ENCODE peak calls at places on chromosomes 4 and X, in six cellular contexts. One of them, this sample, is unnamed.

GRCh38 chr4:176549161-176549865 is 229.5 kb downstream of the SPCS3 start:
- DNase-seq in heart left ventricle: no peak
- DNase-seq in GM12865: no peak
- DNase-seq in nephron progenitor cell: no peak
- DNase-seq in B cell: no peak
- DNase-seq in activated CD8-positive, alpha-beta T cell treated with anti-CD3 and anti-CD28 coated beads for 36 hours: no peak
- DNase-seq in this sample: no peak

GRCh38 chr4:110620352-110621327 is 2.2 kb downstream of the PITX2 start:
- DNase-seq in heart left ventricle: no peak
- DNase-seq in GM12865: peak; percentile 21
- DNase-seq in nephron progenitor cell: peak; percentile 76
- DNase-seq in B cell: no peak
- DNase-seq in activated CD8-positive, alpha-beta T cell treated with anti-CD3 and anti-CD28 coated beads for 36 hours: no peak
- DNase-seq in this sample: no peak

GRCh38 chr4:148095346-148095923 is 346.8 kb downstream of the NR3C2 start:
- DNase-seq in heart left ventricle: no peak
- DNase-seq in GM12865: no peak
- DNase-seq in nephron progenitor cell: no peak
- DNase-seq in B cell: no peak
- DNase-seq in activated CD8-positive, alpha-beta T cell treated with anti-CD3 and anti-CD28 coated beads for 36 hours: no peak
- DNase-seq in this sample: no peak

GRCh38 chrX:118536687-118537461 is 41.3 kb downstream of the DOCK11 start:
- DNase-seq in heart left ventricle: no peak
- DNase-seq in GM12865: peak; percentile 72
- DNase-seq in nephron progenitor cell: peak; percentile 10
- DNase-seq in B cell: peak; percentile 52
- DNase-seq in activated CD8-positive, alpha-beta T cell treated with anti-CD3 and anti-CD28 coated beads for 36 hours: peak; percentile 64
- DNase-seq in this sample: peak; percentile 14

GRCh38 chr4:65880594-65880993 is 210.3 kb upstream of the EPHA5 start:
- DNase-seq in heart left ventricle: no peak
- DNase-seq in GM12865: no peak
- DNase-seq in nephron progenitor cell: no peak
- DNase-seq in B cell: no peak
- DNase-seq in activated CD8-positive, alpha-beta T cell treated with anti-CD3 and anti-CD28 coated beads for 36 hours: no peak
- DNase-seq in this sample: no peak

GRCh38 chr4:121989715-121990114 is 37.9 kb upstream of the TRPC3 start:
- DNase-seq in heart left ventricle: no peak
- DNase-seq in GM12865: no peak
- DNase-seq in nephron progenitor cell: no peak
- DNase-seq in B cell: no peak
- DNase-seq in activated CD8-positive, alpha-beta T cell treated with anti-CD3 and anti-CD28 coated beads for 36 hours: no peak
- DNase-seq in this sample: no peak

GRCh38 chrX:133048751-133049150 is 48.2 kb downstream of the USP26 start:
- DNase-seq in heart left ventricle: no peak
- DNase-seq in GM12865: no peak
- DNase-seq in nephron progenitor cell: no peak
- DNase-seq in B cell: no peak
- DNase-seq in activated CD8-positive, alpha-beta T cell treated with anti-CD3 and anti-CD28 coated beads for 36 hours: no peak
- DNase-seq in this sample: no peak

GRCh38 chrX:106621836-106622235 is 10.1 kb downstream of the RADX start:
- DNase-seq in heart left ventricle: no peak
- DNase-seq in GM12865: no peak
- DNase-seq in nephron progenitor cell: no peak
- DNase-seq in B cell: no peak
- DNase-seq in activated CD8-positive, alpha-beta T cell treated with anti-CD3 and anti-CD28 coated beads for 36 hours: no peak
- DNase-seq in this sample: no peak

GRCh38 chr4:182604161-182604591 is 313.0 kb downstream of the DCTD start:
- DNase-seq in heart left ventricle: no peak
- DNase-seq in GM12865: no peak
- DNase-seq in nephron progenitor cell: no peak
- DNase-seq in B cell: no peak
- DNase-seq in activated CD8-positive, alpha-beta T cell treated with anti-CD3 and anti-CD28 coated beads for 36 hours: no peak
- DNase-seq in this sample: no peak

GRCh38 chr4:122003335-122003734 is 51.5 kb upstream of the TRPC3 start:
- DNase-seq in heart left ventricle: no peak
- DNase-seq in GM12865: peak; percentile 73
- DNase-seq in nephron progenitor cell: peak; percentile 12
- DNase-seq in B cell: peak; percentile 65
- DNase-seq in activated CD8-positive, alpha-beta T cell treated with anti-CD3 and anti-CD28 coated beads for 36 hours: peak; percentile 48
- DNase-seq in this sample: peak; percentile 34

GRCh38 chr4:186587416-186588018 is 32.1 kb upstream of the MTNR1A start:
- DNase-seq in heart left ventricle: peak; percentile 63
- DNase-seq in GM12865: peak; percentile 63
- DNase-seq in nephron progenitor cell: peak; percentile 81
- DNase-seq in B cell: peak; percentile 55
- DNase-seq in activated CD8-positive, alpha-beta T cell treated with anti-CD3 and anti-CD28 coated beads for 36 hours: peak; percentile 79
- DNase-seq in this sample: peak; percentile 49

GRCh38 chrX:15298780-15299179 is 16.7 kb downstream of the ASB11 start:
- DNase-seq in heart left ventricle: no peak
- DNase-seq in GM12865: no peak
- DNase-seq in nephron progenitor cell: no peak
- DNase-seq in B cell: no peak
- DNase-seq in activated CD8-positive, alpha-beta T cell treated with anti-CD3 and anti-CD28 coated beads for 36 hours: no peak
- DNase-seq in this sample: no peak

GRCh38 chr4:147340547-147341225 is 140.2 kb upstream of the EDNRA start:
- DNase-seq in heart left ventricle: no peak
- DNase-seq in GM12865: peak; percentile 52
- DNase-seq in nephron progenitor cell: no peak
- DNase-seq in B cell: no peak
- DNase-seq in activated CD8-positive, alpha-beta T cell treated with anti-CD3 and anti-CD28 coated beads for 36 hours: no peak
- DNase-seq in this sample: peak; percentile 13

GRCh38 chr4:112379306-112379705 is 82.1 kb downstream of the ALPK1 start:
- DNase-seq in heart left ventricle: no peak
- DNase-seq in GM12865: no peak
- DNase-seq in nephron progenitor cell: peak; percentile 76
- DNase-seq in B cell: no peak
- DNase-seq in activated CD8-positive, alpha-beta T cell treated with anti-CD3 and anti-CD28 coated beads for 36 hours: no peak
- DNase-seq in this sample: no peak
- TF ChIP-seq CTCF in heart left ventricle: no peak
- TF ChIP-seq CTCF in GM12865: no peak
- TF ChIP-seq CTCF in nephron progenitor cell: peak; percentile 52
- TF ChIP-seq CTCF in B cell: no peak
- TF ChIP-seq CTCF in activated CD8-positive, alpha-beta T cell treated with anti-CD3 and anti-CD28 coated beads for 36 hours: no peak
- TF ChIP-seq CTCF in this sample: no peak

DNA sequence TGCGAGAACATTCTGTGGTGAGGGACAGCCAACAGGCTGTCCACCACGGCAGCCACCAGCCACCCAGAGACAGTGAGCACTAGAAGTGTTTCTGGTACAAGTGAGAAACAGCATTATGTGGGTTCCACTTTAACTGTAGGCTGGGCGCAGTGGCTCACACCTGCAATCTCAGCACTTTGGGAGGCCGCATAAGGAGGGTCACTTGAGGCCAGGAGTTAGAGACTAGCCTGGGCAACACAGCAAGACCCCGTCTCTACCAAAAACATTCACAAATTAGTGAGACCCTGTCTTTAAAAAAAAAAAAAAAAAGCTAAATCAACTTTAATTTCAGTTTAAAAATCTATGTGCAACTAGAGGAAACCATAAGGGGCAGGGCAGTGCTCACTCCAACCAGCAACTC is 20.6 kb downstream of the FAM53A start:
- DNase-seq in heart left ventricle: no peak
- DNase-seq in GM12865: no peak
- DNase-seq in nephron progenitor cell: no peak
- DNase-seq in B cell: no peak
- DNase-seq in activated CD8-positive, alpha-beta T cell treated with anti-CD3 and anti-CD28 coated beads for 36 hours: no peak
- DNase-seq in this sample: no peak
- TF ChIP-seq CTCF in heart left ventricle: no peak
- TF ChIP-seq CTCF in GM12865: no peak
- TF ChIP-seq CTCF in nephron progenitor cell: no peak
- TF ChIP-seq CTCF in B cell: no peak
- TF ChIP-seq CTCF in activated CD8-positive, alpha-beta T cell treated with anti-CD3 and anti-CD28 coated beads for 36 hours: no peak
- TF ChIP-seq CTCF in this sample: no peak

GRCh38 chr4:156606444-156607197 is 365.0 kb downstream of the PDGFC start:
- DNase-seq in heart left ventricle: no peak
- DNase-seq in GM12865: no peak
- DNase-seq in nephron progenitor cell: no peak
- DNase-seq in B cell: no peak
- DNase-seq in activated CD8-positive, alpha-beta T cell treated with anti-CD3 and anti-CD28 coated beads for 36 hours: no peak
- DNase-seq in this sample: no peak

GRCh38 chr4:156607198-156607498 is 364.5 kb downstream of the PDGFC start:
- DNase-seq in heart left ventricle: no peak
- DNase-seq in GM12865: no peak
- DNase-seq in nephron progenitor cell: no peak
- DNase-seq in B cell: no peak
- DNase-seq in activated CD8-positive, alpha-beta T cell treated with anti-CD3 and anti-CD28 coated beads for 36 hours: no peak
- DNase-seq in this sample: no peak

GRCh38 chr4:156609421-156609820 is 362.2 kb downstream of the PDGFC start:
- DNase-seq in heart left ventricle: peak; percentile 20
- DNase-seq in GM12865: no peak
- DNase-seq in nephron progenitor cell: no peak
- DNase-seq in B cell: no peak
- DNase-seq in activated CD8-positive, alpha-beta T cell treated with anti-CD3 and anti-CD28 coated beads for 36 hours: no peak
- DNase-seq in this sample: no peak

GRCh38 chr4:156614536-156614935 is 357.1 kb downstream of the PDGFC start:
- DNase-seq in heart left ventricle: no peak
- DNase-seq in GM12865: no peak
- DNase-seq in nephron progenitor cell: no peak
- DNase-seq in B cell: no peak
- DNase-seq in activated CD8-positive, alpha-beta T cell treated with anti-CD3 and anti-CD28 coated beads for 36 hours: no peak
- DNase-seq in this sample: no peak

DNA sequence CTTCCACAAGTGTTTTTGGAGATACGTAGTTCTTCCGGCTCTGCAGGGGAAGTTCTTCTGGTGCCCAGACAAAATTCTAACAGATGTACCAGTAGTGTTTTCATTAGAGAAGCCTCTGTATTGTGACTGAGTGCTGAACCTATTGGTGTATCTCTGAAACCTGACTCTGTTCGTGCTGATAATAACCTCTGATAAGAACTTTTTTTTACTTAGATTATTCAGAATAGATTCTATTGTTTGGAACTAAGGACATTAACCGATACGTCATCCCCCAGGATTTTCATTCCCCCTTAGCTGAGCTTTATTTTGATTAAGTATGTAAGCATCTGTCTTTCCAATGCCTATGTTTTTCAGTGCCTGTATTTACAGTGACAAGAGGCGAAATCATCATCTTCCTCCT is 362.9 kb downstream of the PDGFC start:
- DNase-seq in heart left ventricle: no peak
- DNase-seq in GM12865: no peak
- DNase-seq in nephron progenitor cell: no peak
- DNase-seq in B cell: no peak
- DNase-seq in activated CD8-positive, alpha-beta T cell treated with anti-CD3 and anti-CD28 coated beads for 36 hours: no peak
- DNase-seq in this sample: no peak
- TF ChIP-seq CTCF in heart left ventricle: no peak
- TF ChIP-seq CTCF in GM12865: no peak
- TF ChIP-seq CTCF in nephron progenitor cell: no peak
- TF ChIP-seq CTCF in B cell: no peak
- TF ChIP-seq CTCF in activated CD8-positive, alpha-beta T cell treated with anti-CD3 and anti-CD28 coated beads for 36 hours: no peak
- TF ChIP-seq CTCF in this sample: no peak

DNA sequence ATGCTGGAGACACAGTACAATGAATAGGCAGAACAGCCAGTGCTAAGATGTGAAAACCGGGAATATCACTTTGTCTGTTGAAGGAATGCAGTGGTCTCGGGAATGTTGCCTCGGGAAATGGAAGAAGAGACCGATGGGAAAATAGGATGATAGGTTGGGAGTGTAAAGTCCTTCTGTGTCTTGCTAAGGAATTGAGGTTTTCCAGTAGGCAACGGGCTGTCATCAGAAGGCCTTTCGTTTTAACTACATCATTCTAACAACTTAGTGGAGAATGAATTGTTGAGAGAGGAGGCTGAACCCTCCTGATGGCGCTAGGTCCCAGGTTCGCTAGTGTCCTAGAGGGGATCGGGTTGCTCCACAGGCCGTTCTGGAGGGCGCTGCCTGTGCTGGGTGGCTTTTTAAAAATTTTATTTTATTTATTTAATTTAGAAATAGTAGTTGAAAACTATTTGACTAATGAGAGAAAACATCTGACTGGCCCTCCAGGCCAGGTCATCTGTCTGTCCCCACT is 735 bp downstream of the VBP1 start:
- DNase-seq in heart left ventricle: no peak
- DNase-seq in GM12865: peak; percentile 23
- DNase-seq in nephron progenitor cell: peak; percentile 4
- DNase-seq in B cell: no peak
- DNase-seq in activated CD8-positive, alpha-beta T cell treated with anti-CD3 and anti-CD28 coated beads for 36 hours: no peak
- DNase-seq in this sample: peak; percentile 14
- TF ChIP-seq CTCF in heart left ventricle: no peak
- TF ChIP-seq CTCF in GM12865: no peak
- TF ChIP-seq CTCF in nephron progenitor cell: no peak
- TF ChIP-seq CTCF in B cell: no peak
- TF ChIP-seq CTCF in activated CD8-positive, alpha-beta T cell treated with anti-CD3 and anti-CD28 coated beads for 36 hours: peak; percentile 11
- TF ChIP-seq CTCF in this sample: no peak

DNA sequence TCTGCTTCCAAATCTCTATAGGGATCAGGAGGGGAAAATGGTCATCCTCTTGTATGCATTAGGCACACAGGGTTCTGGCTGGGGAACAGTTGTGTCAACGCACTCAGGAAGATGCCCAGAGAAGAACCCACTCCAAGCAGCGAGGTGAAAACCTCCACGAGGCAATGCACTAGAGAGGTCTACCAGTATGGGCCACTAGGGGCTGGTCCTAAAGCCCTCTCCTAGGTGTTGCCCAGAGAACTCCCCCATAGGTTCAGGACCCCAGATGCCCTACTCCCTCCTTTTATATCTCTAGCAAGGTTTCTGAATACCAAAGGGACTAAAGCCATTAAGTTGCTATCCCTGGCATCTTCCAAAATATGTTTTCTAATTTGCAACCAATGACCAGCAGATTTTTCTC is 142.7 kb upstream of the NLGN4X start:
- DNase-seq in heart left ventricle: no peak
- DNase-seq in GM12865: no peak
- DNase-seq in nephron progenitor cell: no peak
- DNase-seq in B cell: no peak
- DNase-seq in activated CD8-positive, alpha-beta T cell treated with anti-CD3 and anti-CD28 coated beads for 36 hours: no peak
- DNase-seq in this sample: no peak
- TF ChIP-seq CTCF in heart left ventricle: no peak
- TF ChIP-seq CTCF in GM12865: no peak
- TF ChIP-seq CTCF in nephron progenitor cell: no peak
- TF ChIP-seq CTCF in B cell: no peak
- TF ChIP-seq CTCF in activated CD8-positive, alpha-beta T cell treated with anti-CD3 and anti-CD28 coated beads for 36 hours: no peak
- TF ChIP-seq CTCF in this sample: no peak

DNA sequence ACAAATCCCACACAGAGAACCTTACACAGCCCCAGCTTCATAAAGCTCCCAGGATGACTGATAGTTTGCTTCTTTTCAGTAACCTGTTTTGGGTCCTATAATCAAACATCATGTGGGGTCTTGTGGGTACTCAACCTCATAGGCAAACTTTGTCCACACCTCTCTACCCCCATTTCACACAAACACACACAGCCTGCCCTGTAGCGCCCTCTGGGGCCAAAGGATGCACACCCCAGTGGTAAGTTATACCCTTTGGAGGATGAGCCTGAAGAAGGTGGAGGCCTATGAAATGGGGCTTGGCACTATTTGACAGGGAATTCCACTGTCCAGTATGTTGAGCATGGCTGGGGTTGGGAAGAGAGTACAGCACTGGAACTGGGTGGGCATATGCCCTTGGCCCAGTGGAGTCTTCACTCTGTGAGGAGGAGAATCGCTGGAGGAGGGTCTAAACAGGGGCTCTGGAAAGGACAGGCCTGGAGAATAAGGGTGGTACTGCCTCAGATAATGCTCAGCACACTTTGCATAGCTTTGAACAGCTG is 30.5 kb upstream of the COL25A1 start:
- DNase-seq in heart left ventricle: no peak
- DNase-seq in GM12865: peak; percentile 28
- DNase-seq in nephron progenitor cell: no peak
- DNase-seq in B cell: no peak
- DNase-seq in activated CD8-positive, alpha-beta T cell treated with anti-CD3 and anti-CD28 coated beads for 36 hours: peak; percentile 47
- DNase-seq in this sample: no peak
- TF ChIP-seq CTCF in heart left ventricle: peak; percentile 32
- TF ChIP-seq CTCF in GM12865: peak; percentile 40
- TF ChIP-seq CTCF in nephron progenitor cell: no peak
- TF ChIP-seq CTCF in B cell: no peak
- TF ChIP-seq CTCF in activated CD8-positive, alpha-beta T cell treated with anti-CD3 and anti-CD28 coated beads for 36 hours: no peak
- TF ChIP-seq CTCF in this sample: peak; percentile 33

This sample was measured in GM10248.